ENCODE peak calls at places on chromosomes 5 and 9, in five cellular contexts. J, I, Y, E and W are unnamed samples.

GRCh38 chr5:151233576-151234202 is 9.8 kb upstream of the CCDC69 start:
- DNase-seq in J (no peak), I (no peak), Y (no peak), E (no peak), W (no peak)

GRCh38 chr5:34656001-34656699 is at the start of gene RAI14:
- DNase-seq in J (peak), I (no peak), Y (peak), E (peak), W (peak)

GRCh38 chr5:151856861-151857260 is 67.8 kb downstream of the GLRA1 start:
- DNase-seq in J (no peak), I (no peak), Y (no peak), E (no peak), W (no peak)

GRCh38 chr5:102289251-102289899 is 6.7 kb downstream of the SLCO4C1 start:
- DNase-seq in J (no peak), I (no peak), Y (no peak), E (no peak), W (no peak)

GRCh38 chr9:129584136-129584535 is 36.8 kb downstream of the C9orf50 start:
- DNase-seq in J (peak), I (peak), Y (peak), E (peak), W (peak)

GRCh38 chr9:36165766-36166149 is 3.4 kb upstream of the CCIN start:
- DNase-seq in J (peak), I (no peak), Y (no peak), E (peak), W (no peak)

GRCh38 chr9:3857673-3858072 is 331.9 kb upstream of the RFX3 start:
- DNase-seq in J (no peak), I (no peak), Y (no peak), E (no peak), W (no peak)

GRCh38 chr5:136205061-136205702 is 12.2 kb upstream of the SMIM32 start:
- DNase-seq in J (no peak), I (no peak), Y (no peak), E (no peak), W (no peak)

GRCh38 chr5:72324186-72324825 is 4.1 kb downstream of the PTCD2 start:
- DNase-seq in J (no peak), I (no peak), Y (no peak), E (no peak), W (no peak)

GRCh38 chr9:123326030-123326586 is 29.9 kb upstream of the CRB2 start:
- DNase-seq in J (no peak), I (no peak), Y (no peak), E (no peak), W (no peak)

GRCh38 chr9:80839821-80840670 is 849.3 kb downstream of the TLE1 start:
- DNase-seq in J (no peak), I (no peak), Y (no peak), E (no peak), W (no peak)

GRCh38 chr5:148939676-148940075 is 113.3 kb downstream of the ADRB2 start:
- DNase-seq in J (no peak), I (no peak), Y (no peak), E (peak), W (no peak)

GRCh38 chr5:142466195-142466951 is 141.6 kb upstream of the SPRY4 start:
- DNase-seq in J (peak), I (no peak), Y (no peak), E (peak), W (no peak)

GRCh38 chr9:113632776-113633590 is 169.5 kb downstream of the RGS3 start:
- DNase-seq in J (no peak), I (no peak), Y (no peak), E (peak), W (peak)

GRCh38 chr9:70134360-70134759 is 90.7 kb downstream of the MAMDC2 start:
- DNase-seq in J (no peak), I (no peak), Y (no peak), E (no peak), W (no peak)

GRCh38 chr9:134189167-134189474 is 24.8 kb upstream of the RNU6ATAC start:
- DNase-seq in J (peak), I (no peak), Y (peak), E (no peak), W (peak)

GRCh38 chr9:135126480-135127187 is 39.2 kb downstream of the OLFM1 start:
- DNase-seq in J (peak), I (no peak), Y (no peak), E (no peak), W (peak)